ENCODE peak calls at places on chromosome 17, in ten cellular contexts. G, E, Z, J, H, A, I, Y, O and F are unnamed samples.

GRCh38 chr17:65359016-65359415 is 202.4 kb downstream of the AXIN2 start:
- DNase-seq in G (no peak), E (peak; percentile 71), Z (no peak), J (peak; percentile 91), H (no peak), A (no peak), I (no peak), Y (peak; percentile 25), O (peak; percentile 63), F (peak; percentile 89)

GRCh38 chr17:17056167-17056562 is 13.9 kb downstream of the MPRIP start:
- DNase-seq in G (no peak), E (no peak), Z (no peak), J (no peak), H (no peak), A (no peak), I (peak; percentile 13), Y (no peak), O (peak; percentile 72), F (no peak)

GRCh38 chr17:57906910-57907309 is 48.3 kb downstream of the CUEDC1 start:
- DNase-seq in G (no peak), E (no peak), Z (no peak), J (no peak), H (peak; percentile 23), A (no peak), I (no peak), Y (no peak), O (no peak), F (no peak)

GRCh38 chr17:81556175-81556691 is 4.1 kb upstream of the FAAP100 start:
- DNase-seq in G (no peak), E (no peak), Z (no peak), J (peak; percentile 69), H (peak; percentile 33), A (no peak), I (no peak), Y (no peak), O (peak; percentile 79), F (no peak)

GRCh38 chr17:10033449-10033848 is 128.4 kb upstream of the RCVRN start:
- DNase-seq in G (no peak), E (no peak), Z (no peak), J (no peak), H (no peak), A (no peak), I (no peak), Y (no peak), O (no peak), F (no peak)

GRCh38 chr17:15048381-15048780 is 216.7 kb downstream of the PMP22 start:
- DNase-seq in G (no peak), E (no peak), Z (no peak), J (no peak), H (no peak), A (no peak), I (no peak), Y (no peak), O (no peak), F (no peak)

GRCh38 chr17:48576479-48577309 is 1.5 kb downstream of the HOXB4 start:
- DNase-seq in G (no peak), E (peak; percentile 45), Z (no peak), J (peak; percentile 82), H (no peak), A (no peak), I (no peak), Y (no peak), O (no peak), F (peak; percentile 45)

GRCh38 chr17:62309381-62309780 is 71.0 kb upstream of the EFCAB3 start:
- DNase-seq in G (no peak), E (no peak), Z (no peak), J (no peak), H (no peak), A (no peak), I (no peak), Y (no peak), O (no peak), F (no peak)

GRCh38 chr17:36500745-36501225 is 14.3 kb downstream of the ZNHIT3 start:
- DNase-seq in G (no peak), E (no peak), Z (no peak), J (no peak), H (no peak), A (no peak), I (no peak), Y (no peak), O (no peak), F (no peak)